ENCODE peak calls at places on chromosomes 13 and 19, in six cellular contexts. E, U, O, H, D and P are unnamed samples.

GRCh38 chr13:80214521-80214941 is 126.4 kb downstream of the SPRY2 start:
- DNase-seq in D (no peak), H (no peak), O (no peak), E (no peak), U (no peak), P (no peak)

GRCh38 chr19:12937243-12938053 is 961 bp upstream of the CALR start:
- DNase-seq in D (peak; percentile 25), O (peak; percentile 72), H (peak; percentile 64), U (no peak), E (peak; percentile 95), P (no peak)

GRCh38 chr13:51684076-51684475 is 99.8 kb downstream of the WDFY2 start:
- DNase-seq in O (no peak), E (no peak), H (no peak), D (no peak), U (peak; percentile 45), P (no peak)

GRCh38 chr13:65656740-65657329 is 1573.3 kb downstream of the PCDH9 start:
- DNase-seq in D (no peak), H (no peak), E (no peak), O (no peak), U (peak; percentile 47), P (no peak)

GRCh38 chr19:3450796-3451411 is 29.4 kb downstream of the SMIM24 start:
- DNase-seq in D (peak; percentile 100), H (peak; percentile 30), U (peak; percentile 100), E (no peak), O (peak; percentile 85), P (no peak)

GRCh38 chr19:39139305-39140194 is 14.0 kb downstream of the PAK4 start:
- DNase-seq in O (no peak), E (no peak), H (no peak), D (no peak), U (peak; percentile 18), P (peak; percentile 84)

GRCh38 chr13:80029170-80029569 is 311.8 kb downstream of the SPRY2 start:
- DNase-seq in O (no peak), D (no peak), E (no peak), U (no peak), H (no peak), P (no peak)

GRCh38 chr13:75279834-75280369 is 202.1 kb downstream of the TBC1D4 start:
- DNase-seq in E (no peak), O (no peak), U (no peak), D (no peak), H (no peak), P (peak; percentile 53)

GRCh38 chr13:30572859-30573275 is 44.9 kb upstream of the USPL1 start:
- DNase-seq in D (peak; percentile 42), O (no peak), H (peak; percentile 75), E (peak; percentile 58), U (peak; percentile 61), P (no peak)

GRCh38 chr13:19838726-19839342 is 24.6 kb downstream of the ZMYM5 start:
- DNase-seq in H (no peak), U (peak; percentile 70), O (no peak), E (no peak), D (peak; percentile 59), P (no peak)

GRCh38 chr13:99055286-99056073 is 77.6 kb upstream of the DOCK9 start:
- DNase-seq in D (no peak), H (no peak), E (peak; percentile 41), O (no peak), U (no peak), P (no peak)

GRCh38 chr13:50915562-50915961 is 6.0 kb downstream of the RNASEH2B start:
- DNase-seq in E (peak; percentile 63), U (no peak), H (no peak), D (no peak), O (no peak), P (no peak)

GRCh38 chr19:50191270-50191669 is 12.2 kb upstream of the MYH14 start:
- DNase-seq in H (no peak), E (no peak), D (no peak), O (no peak), U (no peak), P (no peak)

GRCh38 chr19:37738371-37738770 is 18.8 kb upstream of the ZNF607 start:
- DNase-seq in H (no peak), U (no peak), D (no peak), E (no peak), O (no peak), P (no peak)

GRCh38 chr13:114077938-114078335 is 54.5 kb downstream of the RASA3 start:
- DNase-seq in H (no peak), E (no peak), O (no peak), U (peak; percentile 74), D (peak; percentile 64), P (no peak)

GRCh38 chr13:98944336-98944735 is 33.5 kb downstream of the DOCK9 start:
- DNase-seq in U (no peak), E (no peak), D (no peak), H (no peak), O (no peak), P (no peak)

GRCh38 chr13:90485441-90485840 is 862.0 kb upstream of the MIR17HG start:
- DNase-seq in H (no peak), D (peak; percentile 59), O (no peak), E (no peak), U (peak; percentile 75), P (no peak)

GRCh38 chr19:45913874-45914830 is at the start of gene NANOS2:
- DNase-seq in E (no peak), H (no peak), D (no peak), O (peak; percentile 27), U (peak; percentile 48), P (peak; percentile 36)

GRCh38 chr13:110499621-110500281 is 61.8 kb downstream of the RAB20 start:
- DNase-seq in H (no peak), D (no peak), O (no peak), E (no peak), U (no peak), P (no peak)

GRCh38 chr19:58021541-58022282 is 12.1 kb upstream of the ZSCAN1 start:
- DNase-seq in O (no peak), H (peak; percentile 8), D (peak; percentile 9), E (peak; percentile 75), U (peak; percentile 65), P (peak; percentile 15)

GRCh38 chr13:52158629-52159158 is 703 bp downstream of the NEK3 start:
- DNase-seq in O (peak; percentile 27), H (no peak), E (no peak), D (peak; percentile 12), U (peak; percentile 51), P (no peak)

GRCh38 chr19:38420935-38421334 is 5.1 kb downstream of the RASGRP4 start:
- DNase-seq in U (no peak), H (no peak), E (no peak), D (no peak), O (no peak), P (no peak)

GRCh38 chr13:28532226-28533048 is 37.5 kb upstream of the FLT1 start:
- DNase-seq in D (no peak), O (peak; percentile 23), H (no peak), E (no peak), U (peak; percentile 36), P (no peak)

GRCh38 chr19:53140351-53140750 is 7.6 kb upstream of the ZNF415 start:
- DNase-seq in E (no peak), H (no peak), U (no peak), D (no peak), O (no peak), P (no peak)

GRCh38 chr19:48968813-48969218 is 3.7 kb downstream of the FTL start:
- DNase-seq in E (no peak), H (no peak), O (no peak), D (no peak), U (no peak), P (no peak)
- H3K4me3 ChIP-seq in E (no peak overlapping the region), H (no peak overlapping the region), O (no peak overlapping the region), D (no peak overlapping the region), U (no peak overlapping the region), P (no peak overlapping the region)

GRCh38 chr19:7933411-7933810 is 7.5 kb upstream of the CTXN1 start:
- DNase-seq in E (no peak), O (no peak), U (no peak), H (no peak), D (no peak), P (no peak)
- TF ChIP-seq CTCF in E (peak; percentile 55), O (peak; percentile 25), U (peak; percentile 32), H (peak; percentile 41), D (peak; percentile 60), P (peak; percentile 38)

GRCh38 chr19:27833031-27833430 is 1379.9 kb downstream of the UQCRFS1 start:
- DNase-seq in O (no peak), E (no peak), U (no peak), H (no peak), D (no peak), P (no peak)
- H3K36me3 ChIP-seq in O (no peaks in the 10 kb centered on the region), E (no peaks in the 10 kb centered on the region), U (no peaks in the 10 kb centered on the region), H (no peaks in the 10 kb centered on the region), D (no peaks in the 10 kb centered on the region), P (no peaks in the 10 kb centered on the region)

GRCh38 chr13:96091164-96091931 is 1.4 kb downstream of the HS6ST3 start:
- DNase-seq in U (peak; percentile 7), H (no peak), O (peak; percentile 13), D (no peak), E (no peak), P (peak; percentile 37)
- H3K4me3 ChIP-seq in U (peak overlapping the region; percentile 39), H (peak overlapping the region; percentile 32), O (peak overlapping the region; percentile 61), D (peak overlapping the region; percentile 20), E (no peak overlapping the region), P (peak overlapping the region; percentile 5)

GRCh38 chr13:48078251-48078656 is 16.6 kb downstream of the MED4 start:
- DNase-seq in H (peak; percentile 75), E (peak; percentile 24), U (no peak), D (no peak), O (no peak), P (no peak)
- TF ChIP-seq CTCF in H (peak; percentile 48), E (peak; percentile 43), U (peak; percentile 27), D (no peak), O (no peak), P (no peak)

GRCh38 chr19:1266116-1266817 is 2.9 kb upstream of the CIRBP start:
- DNase-seq in E (peak; percentile 54), O (peak; percentile 91), H (peak; percentile 88), U (peak; percentile 87), D (peak; percentile 66), P (peak; percentile 96)
- H3K36me3 ChIP-seq in E (peaks cover 18% of the 10 kb centered on the region), O (no peaks in the 10 kb centered on the region), H (peaks cover 6% of the 10 kb centered on the region), U (peaks cover 5% of the 10 kb centered on the region), D (peaks cover 6% of the 10 kb centered on the region), P (no peaks in the 10 kb centered on the region)

GRCh38 chr19:42122691-42123607 is 9.3 kb downstream of the POU2F2 start:
- DNase-seq in D (no peak), O (no peak), U (no peak), H (no peak), E (no peak), P (no peak)
- H3K4me3 ChIP-seq in D (no peak overlapping the region), O (no peak overlapping the region), U (no peak overlapping the region), H (no peak overlapping the region), E (no peak overlapping the region), P (no peak overlapping the region)

GRCh38 chr19:15437355-15438123 is 12.2 kb downstream of the WIZ start:
- DNase-seq in O (no peak), E (no peak), H (no peak), D (no peak), U (no peak), P (peak; percentile 50)
- TF ChIP-seq CTCF in O (peak; percentile 21), E (no peak), H (no peak), D (peak; percentile 41), U (no peak), P (no peak)